ENCODE peak calls at places on chromosome 3, in nine cellular contexts. U is PC-3, R is astrocyte, E is AG04450, C is stomach, X is breast epithelium, Z is AG10803, J is lower lobe of right lung, I is IMR-90. D is an unnamed sample.

GRCh38 chr3:7166460-7166859 is 305.5 kb downstream of the GRM7 start:
- DNase-seq in U (no peak), R (no peak), E (no peak), C (no peak), X (no peak), Z (no peak), J (no peak), I (no peak), D (no peak)

GRCh38 chr3:119703900-119704531 is 1.2 kb downstream of the CFAP91 start:
- DNase-seq in U (no peak), R (no peak), E (no peak), C (no peak), X (no peak), Z (no peak), J (no peak), I (no peak), D (no peak)

GRCh38 chr3:112134335-112135124 is 1.5 kb upstream of the GCSAM start:
- DNase-seq in U (peak), R (peak), E (no peak), C (no peak), X (no peak), Z (no peak), J (no peak), I (no peak), D (no peak)

GRCh38 chr3:104578558-104578957 is 788.2 kb upstream of the ALCAM start:
- DNase-seq in U (no peak), R (no peak), E (no peak), C (no peak), X (no peak), Z (no peak), J (no peak), I (no peak), D (no peak)

GRCh38 chr3:34635352-34635850 is 837.0 kb downstream of the PDCD6IP start:
- DNase-seq in U (no peak), R (no peak), E (no peak), C (no peak), X (no peak), Z (no peak), J (no peak), I (no peak), D (no peak)

GRCh38 chr3:141875893-141876380 is 506 bp upstream of the ATP1B3 start:
- DNase-seq in U (no peak), R (peak), E (no peak), C (peak), X (no peak), Z (peak), J (peak), I (peak), D (no peak)

GRCh38 chr3:135922903-135923250 is 42.7 kb upstream of the PPP2R3A start:
- DNase-seq in U (no peak), R (no peak), E (no peak), C (no peak), X (no peak), Z (no peak), J (no peak), I (no peak), D (no peak)

GRCh38 chr3:108345492-108346205 is 49.3 kb downstream of the HHLA2 start:
- DNase-seq in U (peak), R (peak), E (no peak), C (no peak), X (no peak), Z (no peak), J (no peak), I (peak), D (no peak)

GRCh38 chr3:160016972-160017371 is 28.3 kb downstream of the IL12A start:
- DNase-seq in U (peak), R (peak), E (no peak), C (no peak), X (no peak), Z (no peak), J (no peak), I (peak), D (no peak)

GRCh38 chr3:73917643-73918042 is 292.9 kb upstream of the PDZRN3 start:
- DNase-seq in U (no peak), R (no peak), E (no peak), C (no peak), X (no peak), Z (no peak), J (no peak), I (no peak), D (no peak)

GRCh38 chr3:3196148-3196861 is 16.8 kb upstream of the CRBN start:
- DNase-seq in U (peak), R (no peak), E (no peak), C (no peak), X (no peak), Z (no peak), J (no peak), I (no peak), D (no peak)

GRCh38 chr3:153284282-153284938 is 122.4 kb downstream of the RAP2B start:
- DNase-seq in U (peak), R (peak), E (peak), C (no peak), X (peak), Z (peak), J (peak), I (peak), D (peak)

GRCh38 chr3:176971613-176972174 is 225.6 kb downstream of the TBL1XR1 start:
- DNase-seq in U (no peak), R (no peak), E (no peak), C (no peak), X (no peak), Z (no peak), J (no peak), I (peak), D (no peak)

GRCh38 chr3:53109190-53109589 is 21.0 kb downstream of the RFT1 start:
- DNase-seq in U (peak), R (peak), E (peak), C (no peak), X (peak), Z (peak), J (no peak), I (peak), D (no peak)

GRCh38 chr3:143070977-143071551 is 48.5 kb upstream of the CHST2 start:
- DNase-seq in U (peak), R (peak), E (peak), C (no peak), X (no peak), Z (peak), J (no peak), I (peak), D (no peak)

GRCh38 chr3:119840855-119841254 is 59.0 kb downstream of the NR1I2 start:
- DNase-seq in U (no peak), R (no peak), E (no peak), C (no peak), X (no peak), Z (no peak), J (no peak), I (no peak), D (no peak)

GRCh38 chr3:72082121-72082715 is 297.3 kb upstream of the PROK2 start:
- DNase-seq in U (no peak), R (peak), E (no peak), C (peak), X (no peak), Z (peak), J (peak), I (no peak), D (no peak)

GRCh38 chr3:124217542-124217941 is 225.6 kb upstream of the ROPN1 start:
- DNase-seq in U (peak), R (peak), E (peak), C (peak), X (no peak), Z (peak), J (no peak), I (peak), D (peak)

GRCh38 chr3:15009156-15009555 is 56.0 kb downstream of the MRPS25 start:
- DNase-seq in U (no peak), R (no peak), E (no peak), C (no peak), X (no peak), Z (no peak), J (no peak), I (peak), D (no peak)

GRCh38 chr3:108518895-108519294 is 8.5 kb upstream of the MYH15 start:
- DNase-seq in U (peak), R (no peak), E (no peak), C (no peak), X (no peak), Z (peak), J (no peak), I (peak), D (no peak)

GRCh38 chr3:74079961-74080562 is 455.3 kb upstream of the PDZRN3 start:
- DNase-seq in U (no peak), R (no peak), E (no peak), C (no peak), X (no peak), Z (no peak), J (no peak), I (no peak), D (peak)

GRCh38 chr3:150729682-150730360 is 26.1 kb upstream of the ERICH6 start:
- DNase-seq in U (no peak), R (no peak), E (no peak), C (no peak), X (no peak), Z (no peak), J (no peak), I (no peak), D (no peak)

GRCh38 chr3:67090472-67090871 is 92.4 kb downstream of the KBTBD8 start:
- DNase-seq in U (peak), R (peak), E (no peak), C (no peak), X (no peak), Z (peak), J (no peak), I (peak), D (no peak)

GRCh38 chr3:98730338-98730737 is 32.8 kb upstream of the ST3GAL6 start:
- DNase-seq in U (peak), R (peak), E (no peak), C (no peak), X (no peak), Z (no peak), J (peak), I (no peak), D (no peak)

GRCh38 chr3:73520931-73521461 is 103.7 kb downstream of the PDZRN3 start:
- DNase-seq in U (no peak), R (no peak), E (no peak), C (no peak), X (peak), Z (peak), J (no peak), I (peak), D (no peak)

GRCh38 chr3:142595951-142596725 is at the start of gene PLS1:
- DNase-seq in U (peak), R (peak), E (peak), C (peak), X (peak), Z (peak), J (peak), I (peak), D (peak)

GRCh38 chr3:65912647-65913046 is 126.1 kb downstream of the MAGI1 start:
- DNase-seq in U (no peak), R (no peak), E (no peak), C (no peak), X (no peak), Z (no peak), J (no peak), I (no peak), D (no peak)

GRCh38 chr3:38125305-38126120 is 11.4 kb downstream of the ACAA1 start:
- DNase-seq in U (no peak), R (no peak), E (no peak), C (peak), X (no peak), Z (no peak), J (no peak), I (no peak), D (no peak)

GRCh38 chr3:152961323-152961722 is 126.4 kb downstream of the P2RY1 start:
- DNase-seq in U (peak), R (no peak), E (no peak), C (no peak), X (no peak), Z (peak), J (no peak), I (peak), D (no peak)

GRCh38 chr3:160697628-160698382 is 20.8 kb downstream of the ARL14 start:
- DNase-seq in U (peak), R (peak), E (no peak), C (no peak), X (no peak), Z (peak), J (no peak), I (peak), D (no peak)

GRCh38 chr3:53495518-53496501 is 1.4 kb downstream of the CACNA1D start:
- DNase-seq in U (no peak), R (no peak), E (no peak), C (peak), X (no peak), Z (no peak), J (no peak), I (no peak), D (no peak)

GRCh38 chr3:109445210-109445609 is 107.9 kb upstream of the DPPA4 start:
- DNase-seq in U (no peak), R (no peak), E (no peak), C (no peak), X (no peak), Z (no peak), J (no peak), I (no peak), D (no peak)

GRCh38 chr3:68088216-68088615 is 433.8 kb upstream of the SUCLG2 start:
- DNase-seq in U (no peak), R (no peak), E (no peak), C (no peak), X (no peak), Z (no peak), J (no peak), I (no peak), D (no peak)

GRCh38 chr3:82001276-82001953 is 240.0 kb upstream of the GBE1 start:
- DNase-seq in U (no peak), R (no peak), E (no peak), C (no peak), X (no peak), Z (no peak), J (no peak), I (no peak), D (no peak)

GRCh38 chr3:81602781-81603180 is 158.7 kb downstream of the GBE1 start:
- DNase-seq in U (no peak), R (peak), E (no peak), C (no peak), X (no peak), Z (peak), J (no peak), I (peak), D (no peak)

GRCh38 chr3:78893161-78893560 is 874.6 kb downstream of the ROBO1 start:
- DNase-seq in U (no peak), R (no peak), E (no peak), C (no peak), X (no peak), Z (no peak), J (no peak), I (no peak), D (no peak)

GRCh38 chr3:176951144-176951543 is 246.1 kb downstream of the TBL1XR1 start:
- DNase-seq in U (peak), R (peak), E (no peak), C (no peak), X (no peak), Z (no peak), J (no peak), I (no peak), D (no peak)

GRCh38 chr3:193831495-193832455 is 238.8 kb downstream of the OPA1 start:
- DNase-seq in U (no peak), R (peak), E (no peak), C (no peak), X (peak), Z (no peak), J (no peak), I (no peak), D (no peak)

GRCh38 chr3:189355481-189356201 is 183.9 kb downstream of the TPRG1 start:
- DNase-seq in U (peak), R (peak), E (peak), C (no peak), X (no peak), Z (peak), J (no peak), I (peak), D (peak)

DNA sequence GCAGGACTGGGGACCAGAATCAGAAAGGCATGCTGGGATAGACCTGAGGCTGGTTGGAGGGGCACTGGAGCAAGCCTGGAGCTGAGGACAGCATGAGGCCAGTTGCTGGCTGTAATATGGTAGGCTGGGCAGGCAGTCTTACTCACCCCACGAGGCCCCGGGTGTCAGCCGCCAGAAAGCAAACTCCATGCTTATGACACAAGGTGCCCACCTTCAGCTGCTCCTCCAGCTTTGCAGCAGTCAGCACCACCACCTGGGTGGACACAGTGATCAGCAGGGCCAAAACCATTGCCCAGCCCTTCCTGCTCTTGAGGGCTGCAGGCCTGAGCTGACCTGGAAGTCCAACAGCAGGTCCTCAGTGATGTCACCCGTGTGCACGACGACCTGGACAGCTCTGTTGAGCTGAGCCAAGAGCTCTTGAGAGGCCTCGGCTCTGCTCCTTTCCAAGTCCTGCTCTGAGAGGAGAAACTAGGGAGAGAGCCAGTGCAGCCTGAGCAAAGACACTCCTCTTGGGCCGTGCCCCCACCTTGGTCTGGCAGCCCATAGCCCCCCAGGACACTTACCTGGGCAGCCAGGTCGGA is 747 bp downstream of the UBA7 start:
- DNase-seq in U (no peak), R (no peak), E (no peak), C (no peak), X (no peak), Z (no peak), J (peak), I (no peak), D (no peak)
- H3K4me3 ChIP-seq in U (no peak), R (peak), E (peak), C (peak), X (peak), Z (peak), J (peak), I (peak), D (no peak)

GRCh38 chr3:155847993-155848392 is 6.2 kb downstream of the SLC33A1 start:
- DNase-seq in U (no peak), R (no peak), E (no peak), C (no peak), X (no peak), Z (no peak), J (no peak), I (no peak), D (no peak)

GRCh38 chr3:155854147-155854940 is at the start of gene SLC33A1:
- DNase-seq in U (peak), R (peak), E (peak), C (peak), X (peak), Z (peak), J (peak), I (peak), D (peak)

GRCh38 chr3:155853214-155854146 is 747 bp downstream of the SLC33A1 start:
- DNase-seq in U (peak), R (peak), E (no peak), C (peak), X (no peak), Z (no peak), J (peak), I (peak), D (no peak)
- TF ChIP-seq CTCF in U (peak), R (no peak), E (no peak), C (no peak), X (no peak), Z (no peak), J (no peak), I (no peak), D (peak)

GRCh38 chr3:187798531-187799520 is 53.6 kb upstream of the BCL6 start:
- DNase-seq in U (no peak), R (no peak), E (no peak), C (no peak), X (no peak), Z (no peak), J (no peak), I (no peak), D (no peak)
- H3K4me3 ChIP-seq in U (no peak), R (no peak), E (no peak), C (no peak), X (no peak), Z (no peak), J (no peak), I (no peak), D (no peak)

GRCh38 chr3:97256060-97256459 is 441.7 kb downstream of the EPHA6 start:
- DNase-seq in U (no peak), R (no peak), E (no peak), C (no peak), X (no peak), Z (no peak), J (no peak), I (no peak), D (no peak)
- TF ChIP-seq CTCF in U (no peak), R (no peak), E (no peak), C (no peak), X (no peak), Z (peak), J (no peak), I (peak), D (peak)

GRCh38 chr3:186361246-186361611 is 805 bp downstream of the DGKG start:
- DNase-seq in U (no peak), R (no peak), E (no peak), C (no peak), X (no peak), Z (no peak), J (no peak), I (no peak), D (no peak)

GRCh38 chr3:186360779-186361178 is 1.3 kb downstream of the DGKG start:
- DNase-seq in U (no peak), R (no peak), E (no peak), C (no peak), X (no peak), Z (no peak), J (peak), I (no peak), D (no peak)

GRCh38 chr3:186362409-186362757 is 349 bp upstream of the DGKG start:
- DNase-seq in U (no peak), R (no peak), E (no peak), C (no peak), X (no peak), Z (no peak), J (no peak), I (no peak), D (no peak)

GRCh38 chr3:186362988-186363387 is 954 bp upstream of the DGKG start:
- DNase-seq in U (no peak), R (peak), E (no peak), C (no peak), X (no peak), Z (no peak), J (no peak), I (no peak), D (no peak)

DNA sequence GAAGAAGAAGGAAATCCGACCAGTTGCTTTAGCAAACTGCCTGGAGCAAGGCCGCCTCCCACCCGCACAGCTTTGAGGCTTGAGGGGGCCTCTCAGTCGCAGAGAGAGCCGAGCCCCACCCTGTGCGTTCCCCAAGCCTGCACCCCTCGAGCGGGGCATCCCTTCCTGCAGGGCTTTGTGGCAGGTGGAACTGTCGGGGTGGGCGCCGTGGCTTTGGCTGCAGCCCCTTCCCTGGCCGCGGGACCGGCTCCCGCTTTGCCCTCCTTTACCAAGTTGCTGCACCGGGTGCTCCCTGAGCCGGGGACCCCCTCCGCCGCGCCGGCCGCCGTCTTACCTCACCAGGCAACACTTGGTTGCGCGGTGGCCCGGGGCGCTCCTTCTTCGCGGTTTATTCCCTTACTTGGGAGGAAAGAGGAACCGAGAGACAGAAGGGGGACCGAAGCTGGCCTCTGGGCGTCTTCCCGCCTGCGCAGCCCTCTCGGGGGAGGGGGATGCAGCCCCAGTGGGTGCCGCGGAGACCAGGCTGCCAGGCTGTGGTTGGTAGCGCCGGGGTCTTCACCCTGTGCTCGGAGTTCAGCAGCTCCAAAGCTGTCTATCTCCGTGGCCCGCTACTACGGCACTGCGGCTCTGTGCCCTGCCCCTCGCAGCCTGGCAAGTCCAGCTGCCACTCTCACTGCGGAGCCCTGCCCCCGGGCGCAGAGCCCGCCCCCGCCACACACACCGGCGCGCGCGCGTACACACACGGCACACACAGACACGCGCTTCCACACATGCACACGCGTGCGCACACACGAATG is at the start of gene DGKG:
- DNase-seq in U (peak), R (no peak), E (no peak), C (peak), X (no peak), Z (no peak), J (peak), I (no peak), D (no peak)
- H3K4me3 ChIP-seq in U (peak), R (peak), E (no peak), C (peak), X (peak), Z (peak), J (peak), I (no peak), D (peak)